ENCODE peak calls at places on chromosomes 1 and 21, in four cellular contexts. One of them, this sample, is unnamed. For H3K4me1, the result is how much of the 10 kb centered on the place peaks cover.

GRCh38 chr1:40948741-40949528 is 30.6 kb upstream of the CTPS1 start:
- DNase-seq in MM.1S: peak
- DNase-seq in A549: peak
- DNase-seq in lower lobe of right lung: no peak
- DNase-seq in this sample: peak

GRCh38 chr1:111769517-111770146 is 13.9 kb downstream of the DDX20 start:
- DNase-seq in MM.1S: peak
- DNase-seq in A549: peak
- DNase-seq in lower lobe of right lung: no peak
- DNase-seq in this sample: peak

GRCh38 chr21:41817228-41817627 is 50.4 kb upstream of the RIPK4 start:
- DNase-seq in MM.1S: peak
- DNase-seq in A549: peak
- DNase-seq in lower lobe of right lung: no peak
- DNase-seq in this sample: no peak

GRCh38 chr1:231639819-231640218 is 13.2 kb downstream of the DISC1 start:
- DNase-seq in MM.1S: no peak
- DNase-seq in A549: no peak
- DNase-seq in lower lobe of right lung: no peak
- DNase-seq in this sample: no peak

GRCh38 chr1:191608367-191608766 is 549.9 kb upstream of the RGS18 start:
- DNase-seq in MM.1S: no peak
- DNase-seq in A549: peak
- DNase-seq in lower lobe of right lung: no peak
- DNase-seq in this sample: no peak

GRCh38 chr1:154863702-154864174 is 6.3 kb downstream of the KCNN3 start:
- DNase-seq in MM.1S: no peak
- DNase-seq in A549: peak
- DNase-seq in lower lobe of right lung: no peak
- DNase-seq in this sample: peak

GRCh38 chr1:176854725-176855433 is 309.6 kb downstream of the ASTN1 start:
- DNase-seq in MM.1S: no peak
- DNase-seq in A549: no peak
- DNase-seq in lower lobe of right lung: no peak
- DNase-seq in this sample: no peak

GRCh38 chr1:63914241-63914640 is 140.4 kb downstream of the ROR1 start:
- DNase-seq in MM.1S: no peak
- DNase-seq in A549: no peak
- DNase-seq in lower lobe of right lung: no peak
- DNase-seq in this sample: no peak

GRCh38 chr1:35790670-35791069 is 17.1 kb upstream of the AGO4 start:
- DNase-seq in MM.1S: no peak
- DNase-seq in A549: no peak
- DNase-seq in lower lobe of right lung: no peak
- DNase-seq in this sample: no peak

GRCh38 chr1:155485222-155485621 is 77.4 kb downstream of the ASH1L start:
- DNase-seq in MM.1S: no peak
- DNase-seq in A549: no peak
- DNase-seq in lower lobe of right lung: no peak
- DNase-seq in this sample: no peak

GRCh38 chr1:90402893-90403849 is 313.9 kb downstream of the BARHL2 start:
- DNase-seq in MM.1S: no peak
- DNase-seq in A549: peak
- DNase-seq in lower lobe of right lung: no peak
- DNase-seq in this sample: no peak

GRCh38 chr1:85372683-85373446 is 92.1 kb downstream of the DDAH1 start:
- DNase-seq in MM.1S: no peak
- DNase-seq in A549: peak
- DNase-seq in lower lobe of right lung: no peak
- DNase-seq in this sample: no peak

GRCh38 chr1:176559474-176560390 is 96.8 kb downstream of the PAPPA2 start:
- DNase-seq in MM.1S: peak
- DNase-seq in A549: peak
- DNase-seq in lower lobe of right lung: no peak
- DNase-seq in this sample: peak

GRCh38 chr1:86137458-86137857 is 19.1 kb downstream of the COL24A1 start:
- DNase-seq in MM.1S: peak
- DNase-seq in A549: peak
- DNase-seq in lower lobe of right lung: no peak
- DNase-seq in this sample: no peak

GRCh38 chr1:243575070-243575469 is 275.0 kb downstream of the AKT3 start:
- DNase-seq in MM.1S: no peak
- DNase-seq in A549: no peak
- DNase-seq in lower lobe of right lung: no peak
- DNase-seq in this sample: no peak

GRCh38 chr21:16113052-16113715 is 383.4 kb downstream of the USP25 start:
- DNase-seq in MM.1S: no peak
- DNase-seq in A549: no peak
- DNase-seq in lower lobe of right lung: no peak
- DNase-seq in this sample: no peak

GRCh38 chr1:84853743-84854721 is 39.0 kb downstream of the LPAR3 start:
- DNase-seq in MM.1S: peak
- DNase-seq in A549: peak
- DNase-seq in lower lobe of right lung: no peak
- DNase-seq in this sample: no peak

GRCh38 chr1:11746795-11747487 is 11.0 kb downstream of the AGTRAP start:
- DNase-seq in MM.1S: no peak
- DNase-seq in A549: no peak
- DNase-seq in lower lobe of right lung: no peak
- DNase-seq in this sample: no peak

GRCh38 chr1:147580609-147581008 is 39.3 kb downstream of the BCL9 start:
- DNase-seq in MM.1S: no peak
- DNase-seq in A549: no peak
- DNase-seq in lower lobe of right lung: no peak
- DNase-seq in this sample: no peak

GRCh38 chr21:38171723-38172344 is 85.0 kb upstream of the KCNJ15 start:
- DNase-seq in MM.1S: no peak
- DNase-seq in A549: peak
- DNase-seq in lower lobe of right lung: no peak
- DNase-seq in this sample: no peak

GRCh38 chr21:38413958-38414506 is 84.2 kb downstream of the ERG start:
- DNase-seq in MM.1S: no peak
- DNase-seq in A549: no peak
- DNase-seq in lower lobe of right lung: no peak
- DNase-seq in this sample: no peak

GRCh38 chr1:98556521-98557158 is 104.9 kb upstream of the SNX7 start:
- DNase-seq in MM.1S: no peak
- DNase-seq in A549: peak
- DNase-seq in lower lobe of right lung: no peak
- DNase-seq in this sample: no peak

GRCh38 chr1:29456685-29457084 is 220.4 kb downstream of the PTPRU start:
- DNase-seq in MM.1S: no peak
- DNase-seq in A549: no peak
- DNase-seq in lower lobe of right lung: no peak
- DNase-seq in this sample: no peak

DNA sequence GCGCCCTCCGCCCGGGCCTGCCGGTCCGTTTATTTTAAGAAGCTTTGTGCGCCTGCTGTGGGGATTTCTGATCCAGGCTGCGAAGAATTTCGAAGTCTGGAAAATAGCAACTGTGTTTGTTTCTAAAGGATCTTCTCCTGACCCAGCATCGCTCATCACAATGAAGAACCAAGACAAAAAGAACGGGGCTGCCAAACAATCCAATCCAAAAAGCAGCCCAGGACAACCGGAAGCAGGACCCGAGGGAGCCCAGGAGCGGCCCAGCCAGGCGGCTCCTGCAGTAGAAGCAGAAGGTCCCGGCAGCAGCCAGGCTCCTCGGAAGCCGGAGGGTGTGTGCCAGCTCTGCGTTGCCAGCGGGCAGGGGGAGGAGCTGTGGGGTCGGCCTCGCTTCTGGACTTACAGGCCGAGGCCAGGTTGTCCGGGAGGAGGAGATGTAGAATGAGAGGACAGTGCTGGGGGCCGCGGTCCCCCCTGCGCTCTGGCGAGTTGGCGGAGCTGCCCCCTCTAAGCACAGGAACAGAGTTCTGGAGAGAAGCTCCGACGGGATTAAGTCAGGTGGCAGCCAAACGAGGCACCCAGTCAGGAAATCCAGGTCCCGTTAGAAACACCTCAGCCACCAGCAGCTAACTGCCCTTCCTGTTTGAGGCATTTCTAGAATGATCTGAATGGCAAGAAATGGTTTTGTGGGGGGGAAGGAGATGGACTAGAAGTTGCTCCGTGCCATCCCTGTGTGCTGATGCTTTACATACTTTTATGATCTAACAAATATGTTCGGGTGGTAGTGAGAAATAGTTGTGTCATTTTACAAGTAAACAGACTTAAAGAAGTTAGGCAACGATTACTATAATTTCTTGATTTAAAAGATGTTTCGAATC is 948 bp downstream of the TXLNA start:
- DNase-seq in MM.1S: peak
- DNase-seq in A549: peak
- DNase-seq in lower lobe of right lung: peak
- DNase-seq in this sample: peak
- H3K4me1 ChIP-seq in MM.1S: under half
- H3K4me1 ChIP-seq in A549: under half
- H3K4me1 ChIP-seq in lower lobe of right lung: half or more
- H3K4me1 ChIP-seq in this sample: under half

DNA sequence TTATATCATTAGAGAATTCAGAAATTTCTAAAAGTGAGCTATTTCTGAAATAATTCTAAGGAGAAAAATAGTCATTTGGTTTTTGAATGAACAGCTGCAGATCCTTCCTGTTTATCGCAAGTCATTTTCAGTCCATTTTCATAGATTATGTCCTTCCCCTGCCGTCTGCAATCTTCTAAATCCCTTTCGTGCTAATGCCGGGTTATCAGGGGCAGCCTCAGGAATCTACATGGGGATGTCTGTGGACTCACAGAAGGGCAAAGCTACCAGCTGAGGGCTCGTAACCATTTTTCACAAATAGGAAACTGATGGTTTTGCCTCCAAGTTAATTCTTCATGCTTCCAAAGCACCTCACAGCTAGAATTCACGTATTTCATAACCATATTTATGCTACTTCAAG is 23.0 kb downstream of the RCAN3 start:
- DNase-seq in MM.1S: no peak
- DNase-seq in A549: no peak
- DNase-seq in lower lobe of right lung: no peak
- DNase-seq in this sample: no peak
- H3K4me1 ChIP-seq in MM.1S: under half
- H3K4me1 ChIP-seq in A549: under half
- H3K4me1 ChIP-seq in lower lobe of right lung: under half
- H3K4me1 ChIP-seq in this sample: under half

DNA sequence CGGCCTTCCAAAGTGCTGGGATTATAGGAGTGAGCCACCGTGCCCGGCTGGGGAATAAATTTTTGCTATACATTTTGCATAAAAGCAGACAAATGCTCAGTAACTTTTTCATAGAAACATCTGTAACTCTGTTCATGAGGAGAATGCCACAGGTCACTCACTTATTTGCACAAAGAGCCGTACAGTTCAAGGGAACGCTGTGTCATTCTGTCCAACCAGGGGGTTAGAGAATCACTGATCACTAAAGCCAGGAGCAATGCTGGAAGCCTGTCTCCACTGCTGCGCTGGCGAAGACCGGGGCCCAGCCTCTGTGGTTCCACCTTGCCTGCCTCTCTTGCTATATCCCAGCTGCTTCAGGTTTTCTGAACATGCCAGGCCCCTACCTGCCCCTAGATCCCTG is 58.3 kb downstream of the RUNX1 start:
- DNase-seq in MM.1S: no peak
- DNase-seq in A549: no peak
- DNase-seq in lower lobe of right lung: no peak
- DNase-seq in this sample: no peak
- H3K4me1 ChIP-seq in MM.1S: under half
- H3K4me1 ChIP-seq in A549: under half
- H3K4me1 ChIP-seq in lower lobe of right lung: under half
- H3K4me1 ChIP-seq in this sample: under half

DNA sequence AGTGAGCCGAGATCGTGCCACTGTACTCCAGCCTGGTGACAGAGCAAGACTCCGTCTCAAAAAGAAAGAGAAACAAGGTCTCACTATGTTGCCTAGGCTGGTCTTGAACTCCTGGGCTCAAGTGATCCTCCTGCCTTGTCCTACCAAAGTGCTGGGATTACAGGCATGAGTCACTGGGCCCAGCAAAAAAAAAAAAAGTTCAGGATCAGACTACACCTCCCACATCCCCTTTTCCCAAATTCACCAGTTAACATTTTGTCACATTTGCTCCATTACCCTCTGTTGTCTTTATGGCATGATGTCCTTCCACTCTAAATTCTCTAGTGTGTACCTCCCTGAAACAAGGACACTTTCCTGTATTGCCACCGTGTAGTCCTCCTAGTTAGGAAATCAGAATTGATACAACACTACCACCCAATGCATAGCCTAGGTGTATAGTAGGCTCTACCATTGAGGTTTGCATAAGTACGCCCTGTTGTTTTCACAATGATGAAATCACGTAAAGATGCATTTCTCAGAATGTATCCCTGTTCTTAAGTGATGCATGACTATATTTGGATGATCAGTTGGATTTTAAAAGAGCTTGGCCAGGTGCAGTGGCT is 10.7 kb downstream of the SPEN start:
- DNase-seq in MM.1S: no peak
- DNase-seq in A549: no peak
- DNase-seq in lower lobe of right lung: no peak
- DNase-seq in this sample: no peak
- H3K4me1 ChIP-seq in MM.1S: under half
- H3K4me1 ChIP-seq in A549: under half
- H3K4me1 ChIP-seq in lower lobe of right lung: under half
- H3K4me1 ChIP-seq in this sample: under half

DNA sequence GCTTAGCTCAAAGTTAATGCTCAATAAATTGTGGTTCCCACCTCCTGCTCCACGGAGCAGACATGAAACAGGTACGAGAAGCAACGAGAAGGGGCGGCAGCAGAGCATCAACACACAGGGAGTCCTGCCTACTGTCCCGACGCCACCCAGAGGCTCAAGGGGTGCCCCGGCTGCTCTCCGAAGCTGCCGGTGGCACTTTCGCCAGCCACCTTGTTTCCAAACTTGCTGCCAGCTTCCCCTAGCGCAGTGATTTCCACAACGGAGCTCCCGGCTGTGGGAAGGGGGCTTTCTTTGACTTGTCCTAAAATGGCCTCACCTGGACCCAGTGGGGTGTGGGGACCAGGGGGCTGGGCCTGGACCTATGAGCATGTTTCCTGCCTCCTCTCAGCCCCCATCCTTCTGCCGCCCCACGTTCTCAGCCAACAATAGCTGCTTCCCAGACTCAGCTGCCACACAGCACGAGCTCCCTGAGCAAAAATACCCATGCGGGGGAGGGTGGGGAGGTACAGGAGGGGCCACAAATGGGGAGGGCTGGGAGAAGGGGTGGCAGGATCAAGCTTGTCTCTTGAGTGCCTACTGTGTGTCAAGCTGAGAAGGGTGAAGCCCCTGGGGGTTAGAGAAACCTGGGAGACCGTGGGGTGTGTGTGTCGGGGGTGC is 35.6 kb upstream of the ECE1 start:
- DNase-seq in MM.1S: no peak
- DNase-seq in A549: no peak
- DNase-seq in lower lobe of right lung: no peak
- DNase-seq in this sample: no peak
- H3K4me1 ChIP-seq in MM.1S: under half
- H3K4me1 ChIP-seq in A549: half or more
- H3K4me1 ChIP-seq in lower lobe of right lung: half or more
- H3K4me1 ChIP-seq in this sample: half or more